ENCODE peak calls at places on chromosomes 7 and 10, in nine cellular contexts. V is fibroblast of the aortic adventitia; G is ovary; A is cardiac muscle cell; H is CD4-positive, alpha-beta T cell; O is Peyer's patch; Z is hepatocyte; T is activated CD8-positive, alpha-beta T cell treated with anti-CD3 and anti-CD28 coated beads for 36 hours; F is GM13976. C is an unnamed sample.

GRCh38 chr7:155291045-155291530 is 6.6 kb upstream of the INSIG1 start:
- DNase-seq in V (peak; percentile 37), G (no peak), A (peak; percentile 17), H (no peak), O (peak; percentile 76), Z (peak; percentile 75), T (peak; percentile 66), F (no peak), C (no peak)

GRCh38 chr7:141663081-141663510 is 38.9 kb downstream of the DENND11 start:
- DNase-seq in V (no peak), G (no peak), A (peak; percentile 20), H (no peak), O (no peak), Z (peak; percentile 23), T (no peak), F (no peak), C (no peak)

GRCh38 chr7:22801907-22802306 is 20.7 kb downstream of the TOMM7 start:
- DNase-seq in V (no peak), G (no peak), A (no peak), H (no peak), O (no peak), Z (peak; percentile 14), T (no peak), F (no peak), C (no peak)

GRCh38 chr7:108358553-108358952 is 97.7 kb downstream of the NRCAM start:
- DNase-seq in V (peak; percentile 92), G (no peak), A (peak; percentile 81), H (no peak), O (no peak), Z (peak; percentile 83), T (no peak), F (no peak), C (no peak)

GRCh38 chr10:89251417-89252224 is at the start of gene LIPA:
- DNase-seq in V (peak; percentile 98), G (peak; percentile 96), A (peak; percentile 99), H (peak; percentile 94), O (peak; percentile 88), Z (peak; percentile 97), T (peak; percentile 98), F (peak; percentile 92), C (peak; percentile 90)

GRCh38 chr10:58697691-58698090 is 185.0 kb downstream of the BICC1 start:
- DNase-seq in V (no peak), G (no peak), A (no peak), H (no peak), O (no peak), Z (no peak), T (no peak), F (no peak), C (no peak)

GRCh38 chr7:38748056-38748610 is 117.0 kb upstream of the AMPH start:
- DNase-seq in V (peak; percentile 53), G (no peak), A (peak; percentile 37), H (no peak), O (no peak), Z (no peak), T (no peak), F (no peak), C (no peak)

GRCh38 chr7:40200791-40201190 is 66.0 kb downstream of the SUGCT start:
- DNase-seq in V (peak; percentile 87), G (no peak), A (peak; percentile 89), H (no peak), O (no peak), Z (no peak), T (no peak), F (no peak), C (no peak)

GRCh38 chr7:129807863-129808262 is 144.9 kb downstream of the UBE2H start:
- DNase-seq in V (no peak), G (no peak), A (no peak), H (no peak), O (no peak), Z (no peak), T (no peak), F (no peak), C (peak; percentile 11)

GRCh38 chr7:137609500-137609899 is 237.3 kb downstream of the DGKI start:
- DNase-seq in V (peak; percentile 62), G (no peak), A (peak; percentile 25), H (no peak), O (no peak), Z (no peak), T (no peak), F (no peak), C (no peak)

GRCh38 chr7:2734084-2734601 is 46.1 kb downstream of the AMZ1 start:
- DNase-seq in V (no peak), G (peak; percentile 34), A (no peak), H (no peak), O (no peak), Z (no peak), T (no peak), F (no peak), C (no peak)

GRCh38 chr10:31154996-31155395 is 123.3 kb upstream of the ZNF438 start:
- DNase-seq in V (no peak), G (no peak), A (no peak), H (no peak), O (no peak), Z (no peak), T (no peak), F (no peak), C (no peak)

GRCh38 chr7:27177795-27178320 is 3.7 kb upstream of the HOXA10 start:
- DNase-seq in V (no peak), G (no peak), A (no peak), H (no peak), O (peak; percentile 23), Z (no peak), T (no peak), F (no peak), C (no peak)

GRCh38 chr10:124155781-124156401 is 62.5 kb upstream of the CHST15 start:
- DNase-seq in V (peak; percentile 83), G (peak; percentile 64), A (peak; percentile 90), H (no peak), O (no peak), Z (no peak), T (no peak), F (no peak), C (no peak)

GRCh38 chr7:135801045-135801693 is 52.6 kb upstream of the FAM180A start:
- DNase-seq in V (peak; percentile 84), G (no peak), A (peak; percentile 82), H (no peak), O (no peak), Z (peak; percentile 83), T (peak; percentile 22), F (peak; percentile 71), C (peak; percentile 76)

GRCh38 chr10:32148864-32149256 is 92.6 kb upstream of the KIF5B start:
- DNase-seq in V (no peak), G (no peak), A (no peak), H (no peak), O (no peak), Z (no peak), T (no peak), F (no peak), C (no peak)

DNA sequence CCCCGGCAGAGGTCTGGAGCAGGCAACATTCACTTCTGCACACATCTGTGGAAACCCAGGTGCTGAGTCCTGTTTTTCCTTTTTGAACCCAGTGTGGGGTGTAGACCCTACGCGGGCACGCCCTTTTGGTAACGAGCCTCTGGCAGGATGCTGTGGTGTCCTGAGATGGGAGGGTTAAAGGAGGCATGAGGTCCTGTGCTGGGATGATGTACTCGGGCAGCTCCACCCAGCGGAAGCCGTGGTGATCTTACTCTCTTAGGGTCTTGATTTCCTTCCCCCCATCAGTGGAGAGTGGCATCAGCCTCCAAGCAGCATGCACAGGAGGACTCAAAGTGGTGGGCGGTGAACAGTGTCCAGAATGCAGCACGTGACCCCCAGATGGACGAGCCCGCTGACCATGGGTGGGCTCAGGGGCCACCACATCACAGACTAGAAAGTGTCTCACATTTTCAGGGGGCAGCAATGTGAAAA is 148.6 kb downstream of the DNAJB6 start:
- DNase-seq in V (no peak), G (no peak), A (no peak), H (no peak), O (no peak), Z (no peak), T (no peak), F (no peak), C (no peak)
- TF ChIP-seq CTCF in V (no peak), G (no peak), A (no peak), H (no peak), O (no peak), Z (no peak), T (no peak), F (no peak), C (no peak)

GRCh38 chr7:14483663-14484062 is 418.9 kb downstream of the DGKB start:
- DNase-seq in V (no peak), G (no peak), A (no peak), H (no peak), O (no peak), Z (no peak), T (no peak), F (no peak), C (no peak)
- TF ChIP-seq CTCF in V (no peak), G (no peak), A (no peak), H (no peak), O (no peak), Z (no peak), T (no peak), F (no peak), C (no peak)

GRCh38 chr10:13869295-13869664 is 282.5 kb downstream of the PRPF18 start:
- DNase-seq in V (no peak), G (no peak), A (no peak), H (no peak), O (no peak), Z (no peak), T (no peak), F (no peak), C (no peak)

GRCh38 chr10:13871698-13872280 is 285.0 kb downstream of the PRPF18 start:
- DNase-seq in V (no peak), G (no peak), A (no peak), H (no peak), O (no peak), Z (no peak), T (no peak), F (no peak), C (no peak)

GRCh38 chr10:13873201-13873600 is 286.4 kb downstream of the PRPF18 start:
- DNase-seq in V (no peak), G (no peak), A (no peak), H (no peak), O (no peak), Z (no peak), T (no peak), F (no peak), C (no peak)

GRCh38 chr10:13871087-13871486 is 284.3 kb downstream of the PRPF18 start:
- DNase-seq in V (no peak), G (no peak), A (no peak), H (no peak), O (no peak), Z (no peak), T (no peak), F (no peak), C (no peak)

DNA sequence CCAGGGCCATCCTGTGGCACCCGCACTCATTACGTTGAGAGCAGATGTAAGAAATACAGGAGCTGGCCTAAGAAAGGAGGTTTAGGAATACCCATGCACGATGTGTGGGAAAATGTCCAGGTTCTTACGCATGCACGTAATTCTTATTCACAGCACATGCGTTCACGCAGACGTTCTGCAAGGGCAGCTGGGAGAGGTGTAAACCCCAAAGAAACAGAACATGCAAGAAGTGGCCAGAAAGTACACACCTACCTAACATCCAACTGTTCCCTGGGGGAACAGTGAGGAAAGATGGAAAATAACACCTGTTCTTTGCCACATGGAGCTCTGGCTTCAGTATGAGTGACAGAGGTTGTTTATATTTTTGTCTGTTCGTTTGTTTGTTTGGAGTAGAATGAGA is 285.6 kb downstream of the PRPF18 start:
- DNase-seq in V (no peak), G (no peak), A (no peak), H (no peak), O (no peak), Z (no peak), T (no peak), F (no peak), C (no peak)
- TF ChIP-seq CTCF in V (no peak), G (no peak), A (no peak), H (no peak), O (no peak), Z (no peak), T (no peak), F (no peak), C (no peak)

GRCh38 chr10:100562806-100563293 is 27.1 kb downstream of the HIF1AN start:
- DNase-seq in V (peak; percentile 49), G (no peak), A (peak; percentile 72), H (no peak), O (no peak), Z (peak; percentile 26), T (peak; percentile 24), F (no peak), C (peak; percentile 44)
- TF ChIP-seq CTCF in V (peak; percentile 55), G (no peak), A (peak; percentile 57), H (no peak), O (no peak), Z (peak; percentile 33), T (no peak), F (no peak), C (no peak)

C was measured in GM20000.